ENCODE peak calls at places on chromosomes 1 and 21, in four cellular contexts. B, N, Y and L are unnamed samples.

GRCh38 chr1:198220428-198220827 is 63.6 kb downstream of the NEK7 start:
- DNase-seq in B (no peak), N (peak; percentile 84), Y (no peak), L (peak; percentile 66)

GRCh38 chr1:236021424-236022135 is 43.3 kb downstream of the NID1 start:
- DNase-seq in B (no peak), N (no peak), Y (no peak), L (no peak)

GRCh38 chr1:21362096-21362495 is 71.8 kb upstream of the ECE1 start:
- DNase-seq in B (no peak), N (no peak), Y (no peak), L (no peak)

GRCh38 chr1:22662318-22662717 is 9.3 kb downstream of the C1QB start:
- DNase-seq in B (no peak), N (peak; percentile 15), Y (no peak), L (no peak)

GRCh38 chr1:113519561-113519960 is 129.2 kb downstream of the MAGI3 start:
- DNase-seq in B (no peak), N (peak; percentile 64), Y (no peak), L (no peak)

GRCh38 chr1:47738560-47739182 is 258.5 kb downstream of the TRABD2B start:
- DNase-seq in B (no peak), N (peak; percentile 38), Y (no peak), L (no peak)

GRCh38 chr1:201608635-201609395 is 69.9 kb downstream of the NAV1 start:
- DNase-seq in B (no peak), N (no peak), Y (no peak), L (no peak)

GRCh38 chr1:44318097-44319088 is 36.7 kb downstream of the ERI3 start:
- DNase-seq in B (peak; percentile 33), N (peak; percentile 57), Y (peak; percentile 31), L (no peak)

GRCh38 chr1:239810071-239810481 is 281.6 kb upstream of the FMN2 start:
- DNase-seq in B (no peak), N (peak; percentile 65), Y (no peak), L (no peak)

GRCh38 chr21:26844258-26845065 is 747 bp downstream of the ADAMTS1 start:
- DNase-seq in B (no peak), N (peak; percentile 49), Y (no peak), L (no peak)

GRCh38 chr1:234853906-234854647 is 244.1 kb upstream of the IRF2BP2 start:
- DNase-seq in B (no peak), N (no peak), Y (no peak), L (no peak)

GRCh38 chr1:214184992-214185391 is 96.0 kb upstream of the SMYD2 start:
- DNase-seq in B (no peak), N (no peak), Y (no peak), L (no peak)

GRCh38 chr1:181083842-181084605 is 4.5 kb upstream of the IER5 start:
- DNase-seq in B (no peak), N (peak; percentile 45), Y (peak; percentile 74), L (no peak)

GRCh38 chr1:157286646-157287420 is 148.6 kb upstream of the ETV3 start:
- DNase-seq in B (no peak), N (no peak), Y (no peak), L (no peak)

GRCh38 chr1:84159533-84160240 is 15.6 kb downstream of the PRKACB start:
- DNase-seq in B (no peak), N (no peak), Y (no peak), L (no peak)

GRCh38 chr1:5992814-5993552 is 758 bp upstream of the NPHP4 start:
- DNase-seq in B (peak; percentile 7), N (peak; percentile 32), Y (peak; percentile 33), L (no peak)